ENCODE peak calls at places on chromosomes 3 and 15, in six cellular contexts. Y is H9; V is activated T-cell treated with anti-CD3 and anti-CD28 coated beads, Interleukin-2, amount 50 U/mL, for 1 hour; R is HCEC 1CT; U is NB4; N is ACHN. I is an unnamed sample.

GRCh38 chr3:48502728-48503168 is 1.2 kb downstream of the SHISA5 start:
- DNase-seq in Y (no peak), N (no peak), V (no peak), U (no peak), R (no peak), I (no peak)

GRCh38 chr3:123732447-123732846 is 147.6 kb upstream of the HACD2 start:
- DNase-seq in Y (no peak), U (no peak), V (no peak), N (peak; percentile 58), R (peak; percentile 91), I (peak; percentile 73)

GRCh38 chr3:27387625-27388024 is 18.4 kb upstream of the NEK10 start:
- DNase-seq in U (no peak), V (no peak), Y (no peak), N (no peak), R (no peak), I (no peak)

GRCh38 chr3:149401215-149401925 is 23.9 kb upstream of the TM4SF1 start:
- DNase-seq in U (no peak), V (no peak), R (peak; percentile 81), Y (no peak), N (no peak), I (peak; percentile 87)

GRCh38 chr15:32730677-32731654 is 13.2 kb downstream of the GREM1 start:
- DNase-seq in V (no peak), N (peak; percentile 40), U (no peak), Y (peak; percentile 89), R (peak; percentile 48), I (peak; percentile 32)

GRCh38 chr15:76313731-76314130 is 2.5 kb upstream of the ETFA start:
- DNase-seq in R (no peak), V (no peak), N (no peak), U (no peak), Y (no peak), I (no peak)

GRCh38 chr3:194632211-194632982 is 822 bp downstream of the TMEM44 start:
- DNase-seq in V (no peak), U (no peak), N (peak; percentile 6), Y (no peak), R (peak; percentile 16), I (no peak)

GRCh38 chr3:153768559-153769469 is 352.4 kb upstream of the ARHGEF26 start:
- DNase-seq in N (peak; percentile 44), R (peak; percentile 34), V (peak; percentile 34), U (peak; percentile 55), Y (peak; percentile 66), I (peak; percentile 1)

GRCh38 chr3:129650256-129650872 is 43.9 kb upstream of the PLXND1 start:
- DNase-seq in R (peak; percentile 69), Y (peak; percentile 82), V (peak; percentile 44), N (peak; percentile 59), U (peak; percentile 81), I (no peak)

GRCh38 chr3:31051226-31051625 is 156.8 kb upstream of the GADL1 start:
- DNase-seq in Y (no peak), R (no peak), U (no peak), V (no peak), N (no peak), I (no peak)

GRCh38 chr3:55177749-55178148 is 249.9 kb upstream of the LRTM1 start:
- DNase-seq in U (no peak), N (no peak), V (no peak), R (no peak), Y (no peak), I (no peak)

GRCh38 chr15:73386886-73387506 is 18.2 kb upstream of the HCN4 start:
- DNase-seq in R (no peak), N (no peak), U (no peak), Y (no peak), V (no peak), I (no peak)

GRCh38 chr15:74531144-74531811 is 9.7 kb upstream of the ARID3B start:
- DNase-seq in Y (peak; percentile 72), N (peak; percentile 80), V (no peak), R (peak; percentile 83), U (no peak), I (no peak)

GRCh38 chr15:70212963-70213315 is 115.2 kb upstream of the TLE3 start:
- DNase-seq in R (no peak), U (no peak), V (no peak), N (no peak), Y (peak; percentile 32), I (no peak)

GRCh38 chr15:36370735-36371115 is 208.7 kb upstream of the CDIN1 start:
- DNase-seq in U (no peak), N (no peak), V (no peak), R (peak; percentile 89), Y (no peak), I (no peak)

GRCh38 chr3:120264963-120265362 is 20.1 kb downstream of the GPR156 start:
- DNase-seq in N (no peak), R (no peak), U (no peak), Y (no peak), V (no peak), I (no peak)

GRCh38 chr3:20511863-20512262 is 325.9 kb upstream of the SGO1 start:
- DNase-seq in R (peak; percentile 29), N (peak; percentile 51), U (peak; percentile 52), V (no peak), Y (peak; percentile 59), I (peak; percentile 18)

GRCh38 chr3:192060160-192060783 is 599.3 kb downstream of the PYDC2 start:
- DNase-seq in Y (no peak), R (no peak), N (no peak), U (no peak), V (no peak), I (peak; percentile 97)

GRCh38 chr3:177647876-177648275 is 450.6 kb upstream of the TBL1XR1 start:
- DNase-seq in R (no peak), U (no peak), Y (no peak), V (no peak), N (no peak), I (no peak)

GRCh38 chr15:64502537-64502936 is 42.2 kb downstream of the ZNF609 start:
- DNase-seq in V (no peak), U (peak; percentile 23), N (no peak), Y (no peak), R (peak; percentile 38), I (no peak)

GRCh38 chr15:90650117-90650955 is 66.8 kb upstream of the BLM start:
- DNase-seq in V (no peak), N (no peak), Y (no peak), U (peak; percentile 74), R (peak; percentile 41), I (no peak)

GRCh38 chr3:138470687-138471086 is 36.3 kb downstream of the ESYT3 start:
- DNase-seq in N (no peak), R (no peak), V (no peak), U (no peak), Y (no peak), I (no peak)

GRCh38 chr3:179146911-179147570 is 1.1 kb upstream of the PIK3CA start:
- DNase-seq in R (peak; percentile 69), U (peak; percentile 77), V (no peak), N (peak; percentile 67), Y (no peak), I (peak; percentile 67)

GRCh38 chr15:73727330-73728018 is 25.7 kb downstream of the INSYN1 start:
- DNase-seq in R (peak; percentile 66), Y (no peak), V (no peak), U (no peak), N (peak; percentile 72), I (no peak)

GRCh38 chr3:185658504-185658912 is 72.4 kb downstream of the SENP2 start:
- DNase-seq in U (no peak), V (no peak), Y (no peak), R (peak; percentile 99), N (peak; percentile 86), I (no peak)

GRCh38 chr3:58207954-58208353 is 2.8 kb downstream of the DNASE1L3 start:
- DNase-seq in U (no peak), R (no peak), N (no peak), Y (no peak), V (no peak), I (no peak)

GRCh38 chr15:60370804-60371700 is 26.7 kb downstream of the ANXA2 start:
- DNase-seq in U (no peak), N (peak; percentile 98), Y (no peak), V (no peak), R (peak; percentile 98), I (peak; percentile 61)

GRCh38 chr3:129701161-129701560 is 94.7 kb upstream of the PLXND1 start:
- DNase-seq in U (no peak), R (no peak), Y (no peak), N (no peak), V (no peak), I (no peak)

GRCh38 chr15:67785431-67785830 is 39.9 kb upstream of the SKOR1 start:
- DNase-seq in V (no peak), R (no peak), U (no peak), N (no peak), Y (no peak), I (no peak)

GRCh38 chr3:52833202-52833601 is 1.6 kb downstream of the MUSTN1 start:
- DNase-seq in R (no peak), N (no peak), Y (no peak), U (no peak), V (no peak), I (no peak)

GRCh38 chr3:122084795-122085194 is 29.6 kb downstream of the CD86 start:
- DNase-seq in Y (no peak), R (no peak), V (no peak), U (no peak), N (no peak), I (no peak)

GRCh38 chr3:142211034-142211433 is 14.4 kb downstream of the GK5 start:
- DNase-seq in R (no peak), U (peak; percentile 29), N (no peak), V (no peak), Y (peak; percentile 33), I (no peak)